ENCODE peak calls at places on chromosomes 7 and 10, in six cellular contexts. One of them, this sample, is unnamed.

GRCh38 chr7:158865462-158865922 is 9.1 kb downstream of the DYNC2I1 start:
- DNase-seq in H1: no peak
- DNase-seq in GM12891: no peak
- DNase-seq in GM12878: no peak
- DNase-seq in K562: peak
- DNase-seq in HepG2: peak
- DNase-seq in this sample: no peak

GRCh38 chr10:58152698-58153263 is 114.9 kb downstream of the IPMK start:
- DNase-seq in H1: peak
- DNase-seq in GM12891: no peak
- DNase-seq in GM12878: no peak
- DNase-seq in K562: peak
- DNase-seq in HepG2: peak
- DNase-seq in this sample: no peak

GRCh38 chr7:68146970-68147369 is 1150.3 kb downstream of the TYW1 start:
- DNase-seq in H1: no peak
- DNase-seq in GM12891: no peak
- DNase-seq in GM12878: no peak
- DNase-seq in K562: no peak
- DNase-seq in HepG2: no peak
- DNase-seq in this sample: no peak

GRCh38 chr7:33757050-33757449 is 148.3 kb upstream of the BMPER start:
- DNase-seq in H1: no peak
- DNase-seq in GM12891: no peak
- DNase-seq in GM12878: no peak
- DNase-seq in K562: no peak
- DNase-seq in HepG2: no peak
- DNase-seq in this sample: no peak

GRCh38 chr7:95766086-95766485 is 6.3 kb upstream of the DYNC1I1 start:
- DNase-seq in H1: no peak
- DNase-seq in GM12891: no peak
- DNase-seq in GM12878: no peak
- DNase-seq in K562: no peak
- DNase-seq in HepG2: no peak
- DNase-seq in this sample: no peak

GRCh38 chr7:23107781-23108180 is 2.2 kb downstream of the KLHL7 start:
- DNase-seq in H1: no peak
- DNase-seq in GM12891: no peak
- DNase-seq in GM12878: no peak
- DNase-seq in K562: no peak
- DNase-seq in HepG2: no peak
- DNase-seq in this sample: no peak

GRCh38 chr7:100444311-100445278 is 8.3 kb upstream of the PPP1R35 start:
- DNase-seq in H1: no peak
- DNase-seq in GM12891: no peak
- DNase-seq in GM12878: no peak
- DNase-seq in K562: peak
- DNase-seq in HepG2: peak
- DNase-seq in this sample: no peak

GRCh38 chr7:138720286-138720685 is 19.1 kb upstream of the SVOPL start:
- DNase-seq in H1: no peak
- DNase-seq in GM12891: no peak
- DNase-seq in GM12878: no peak
- DNase-seq in K562: no peak
- DNase-seq in HepG2: no peak
- DNase-seq in this sample: no peak

GRCh38 chr7:108261560-108262255 is 131.5 kb upstream of the LAMB4 start:
- DNase-seq in H1: no peak
- DNase-seq in GM12891: no peak
- DNase-seq in GM12878: no peak
- DNase-seq in K562: no peak
- DNase-seq in HepG2: no peak
- DNase-seq in this sample: no peak

GRCh38 chr7:40921589-40922315 is 781.1 kb downstream of the INHBA start:
- DNase-seq in H1: no peak
- DNase-seq in GM12891: no peak
- DNase-seq in GM12878: no peak
- DNase-seq in K562: no peak
- DNase-seq in HepG2: no peak
- DNase-seq in this sample: no peak

GRCh38 chr7:22444181-22444966 is 55.6 kb downstream of the STEAP1B start:
- DNase-seq in H1: no peak
- DNase-seq in GM12891: no peak
- DNase-seq in GM12878: no peak
- DNase-seq in K562: no peak
- DNase-seq in HepG2: peak
- DNase-seq in this sample: no peak

GRCh38 chr10:31320598-31321211 is 1.7 kb downstream of the ZEB1 start:
- DNase-seq in H1: no peak
- DNase-seq in GM12891: no peak
- DNase-seq in GM12878: no peak
- DNase-seq in K562: peak
- DNase-seq in HepG2: peak
- DNase-seq in this sample: peak

GRCh38 chr7:1022356-1022755 is 22.0 kb upstream of the GPR146 start:
- DNase-seq in H1: no peak
- DNase-seq in GM12891: no peak
- DNase-seq in GM12878: no peak
- DNase-seq in K562: no peak
- DNase-seq in HepG2: no peak
- DNase-seq in this sample: no peak

GRCh38 chr7:1021366-1021765 is 23.0 kb upstream of the GPR146 start:
- DNase-seq in H1: no peak
- DNase-seq in GM12891: no peak
- DNase-seq in GM12878: no peak
- DNase-seq in K562: no peak
- DNase-seq in HepG2: no peak
- DNase-seq in this sample: no peak

GRCh38 chr7:1019789-1020610 is 24.3 kb upstream of the GPR146 start:
- DNase-seq in H1: no peak
- DNase-seq in GM12891: no peak
- DNase-seq in GM12878: no peak
- DNase-seq in K562: no peak
- DNase-seq in HepG2: no peak
- DNase-seq in this sample: no peak

GRCh38 chr7:1021931-1022330 is 22.4 kb upstream of the GPR146 start:
- DNase-seq in H1: no peak
- DNase-seq in GM12891: no peak
- DNase-seq in GM12878: no peak
- DNase-seq in K562: no peak
- DNase-seq in HepG2: no peak
- DNase-seq in this sample: no peak

DNA sequence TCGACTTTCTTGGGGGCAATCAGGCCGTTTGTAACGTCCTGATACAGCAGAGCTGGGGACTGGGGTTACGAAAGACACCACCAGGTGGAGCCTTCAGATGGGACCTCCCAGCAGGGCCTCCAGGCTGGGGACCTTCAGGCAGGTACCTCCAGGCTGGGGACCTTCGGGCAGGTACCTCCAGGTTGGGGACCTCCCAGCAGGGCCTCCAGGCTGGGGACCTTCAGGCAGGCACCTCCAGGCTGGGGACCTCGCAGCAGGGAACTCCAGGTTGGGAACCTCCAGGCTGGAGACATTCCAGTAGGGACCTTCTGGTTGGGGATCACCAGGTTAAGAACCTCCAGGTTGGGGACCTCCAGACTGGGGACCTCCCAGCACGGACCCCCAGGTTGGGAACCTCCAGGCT is 23.5 kb upstream of the GPR146 start:
- DNase-seq in H1: no peak
- DNase-seq in GM12891: no peak
- DNase-seq in GM12878: no peak
- DNase-seq in K562: no peak
- DNase-seq in HepG2: no peak
- DNase-seq in this sample: no peak
- TF ChIP-seq TAF1 in H1: no peak
- TF ChIP-seq TAF1 in GM12891: no peak
- TF ChIP-seq TAF1 in GM12878: no peak
- TF ChIP-seq TAF1 in K562: no peak
- TF ChIP-seq TAF1 in HepG2: no peak
- TF ChIP-seq TAF1 in this sample: no peak

GRCh38 chr7:94394058-94394398 is 667 bp upstream of the COL1A2 start:
- DNase-seq in H1: no peak
- DNase-seq in GM12891: no peak
- DNase-seq in GM12878: no peak
- DNase-seq in K562: no peak
- DNase-seq in HepG2: no peak
- DNase-seq in this sample: no peak

GRCh38 chr7:94396044-94396443 is 1.3 kb downstream of the COL1A2 start:
- DNase-seq in H1: no peak
- DNase-seq in GM12891: no peak
- DNase-seq in GM12878: no peak
- DNase-seq in K562: peak
- DNase-seq in HepG2: no peak
- DNase-seq in this sample: no peak

GRCh38 chr7:94395141-94396041 is 696 bp downstream of the COL1A2 start:
- DNase-seq in H1: no peak
- DNase-seq in GM12891: peak
- DNase-seq in GM12878: peak
- DNase-seq in K562: peak
- DNase-seq in HepG2: peak
- DNase-seq in this sample: peak

GRCh38 chr7:94393251-94393758 is 1.4 kb upstream of the COL1A2 start:
- DNase-seq in H1: no peak
- DNase-seq in GM12891: no peak
- DNase-seq in GM12878: no peak
- DNase-seq in K562: no peak
- DNase-seq in HepG2: no peak
- DNase-seq in this sample: no peak

DNA sequence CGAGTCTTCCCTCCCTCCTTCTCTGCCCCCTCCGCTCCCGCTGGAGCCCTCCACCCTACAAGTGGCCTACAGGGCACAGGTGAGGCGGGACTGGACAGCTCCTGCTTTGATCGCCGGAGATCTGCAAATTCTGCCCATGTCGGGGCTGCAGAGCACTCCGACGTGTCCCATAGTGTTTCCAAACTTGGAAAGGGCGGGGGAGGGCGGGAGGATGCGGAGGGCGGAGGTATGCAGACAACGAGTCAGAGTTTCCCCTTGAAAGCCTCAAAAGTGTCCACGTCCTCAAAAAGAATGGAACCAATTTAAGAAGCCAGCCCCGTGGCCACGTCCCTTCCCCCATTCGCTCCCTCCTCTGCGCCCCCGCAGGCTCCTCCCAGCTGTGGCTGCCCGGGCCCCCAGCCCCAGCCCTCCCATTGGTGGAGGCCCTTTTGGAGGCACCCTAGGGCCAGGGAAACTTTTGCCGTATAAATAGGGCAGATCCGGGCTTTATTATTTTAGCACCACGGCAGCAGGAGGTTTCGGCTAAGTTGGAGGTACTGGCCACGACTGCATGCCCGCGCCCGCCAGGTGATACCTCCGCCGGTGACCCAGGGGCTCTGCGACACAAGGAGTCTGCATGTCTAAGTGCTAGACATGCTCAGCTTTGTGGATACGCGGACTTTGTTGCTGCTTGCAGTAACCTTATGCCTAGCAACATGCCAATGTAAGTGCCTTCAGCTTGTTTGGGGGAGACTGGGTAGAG is at the start of gene COL1A2:
- DNase-seq in H1: no peak
- DNase-seq in GM12891: no peak
- DNase-seq in GM12878: no peak
- DNase-seq in K562: peak
- DNase-seq in HepG2: no peak
- DNase-seq in this sample: no peak
- TF ChIP-seq POLR2A in H1: peak
- TF ChIP-seq POLR2A in GM12891: no peak
- TF ChIP-seq POLR2A in GM12878: no peak
- TF ChIP-seq POLR2A in K562: no peak
- TF ChIP-seq POLR2A in HepG2: no peak
- TF ChIP-seq POLR2A in this sample: no peak

DNA sequence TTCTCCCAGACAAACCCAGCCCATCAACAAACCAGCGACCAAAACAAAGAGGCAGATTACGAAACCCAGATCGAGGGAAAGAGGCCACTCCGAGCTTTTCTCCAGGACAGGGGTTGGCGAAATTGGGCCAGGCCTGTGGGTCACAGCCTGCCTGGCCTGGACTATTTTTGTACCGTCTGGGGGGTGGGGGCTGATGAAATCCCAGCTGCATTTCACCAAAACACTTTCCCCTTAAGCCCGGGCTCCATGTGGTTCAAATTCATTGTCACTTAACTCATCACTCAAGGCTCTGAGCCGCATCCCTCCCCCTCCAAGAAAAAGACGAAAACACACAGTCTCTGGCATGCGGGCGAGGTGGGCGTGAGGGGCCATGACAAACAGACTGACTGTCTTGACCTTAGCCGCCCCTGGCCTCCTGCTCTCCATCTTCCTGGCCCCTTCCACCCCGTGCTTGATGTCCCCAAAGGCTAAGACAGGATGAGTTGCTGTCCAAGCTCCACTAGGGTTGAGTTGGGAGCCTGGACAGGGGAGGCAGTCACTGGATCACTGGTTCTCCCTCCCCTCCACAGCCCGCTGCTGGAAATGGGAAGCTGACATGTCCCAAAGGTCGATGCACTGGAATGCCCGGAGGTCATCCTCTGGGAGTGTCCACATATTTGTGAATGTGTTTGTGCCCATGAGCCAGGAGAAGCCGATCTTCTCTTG is 19.2 kb downstream of the TMEM270 start:
- DNase-seq in H1: no peak
- DNase-seq in GM12891: no peak
- DNase-seq in GM12878: no peak
- DNase-seq in K562: no peak
- DNase-seq in HepG2: peak
- DNase-seq in this sample: no peak
- TF ChIP-seq TAF1 in H1: no peak
- TF ChIP-seq TAF1 in GM12891: no peak
- TF ChIP-seq TAF1 in GM12878: no peak
- TF ChIP-seq TAF1 in K562: no peak
- TF ChIP-seq TAF1 in HepG2: no peak
- TF ChIP-seq TAF1 in this sample: no peak

DNA sequence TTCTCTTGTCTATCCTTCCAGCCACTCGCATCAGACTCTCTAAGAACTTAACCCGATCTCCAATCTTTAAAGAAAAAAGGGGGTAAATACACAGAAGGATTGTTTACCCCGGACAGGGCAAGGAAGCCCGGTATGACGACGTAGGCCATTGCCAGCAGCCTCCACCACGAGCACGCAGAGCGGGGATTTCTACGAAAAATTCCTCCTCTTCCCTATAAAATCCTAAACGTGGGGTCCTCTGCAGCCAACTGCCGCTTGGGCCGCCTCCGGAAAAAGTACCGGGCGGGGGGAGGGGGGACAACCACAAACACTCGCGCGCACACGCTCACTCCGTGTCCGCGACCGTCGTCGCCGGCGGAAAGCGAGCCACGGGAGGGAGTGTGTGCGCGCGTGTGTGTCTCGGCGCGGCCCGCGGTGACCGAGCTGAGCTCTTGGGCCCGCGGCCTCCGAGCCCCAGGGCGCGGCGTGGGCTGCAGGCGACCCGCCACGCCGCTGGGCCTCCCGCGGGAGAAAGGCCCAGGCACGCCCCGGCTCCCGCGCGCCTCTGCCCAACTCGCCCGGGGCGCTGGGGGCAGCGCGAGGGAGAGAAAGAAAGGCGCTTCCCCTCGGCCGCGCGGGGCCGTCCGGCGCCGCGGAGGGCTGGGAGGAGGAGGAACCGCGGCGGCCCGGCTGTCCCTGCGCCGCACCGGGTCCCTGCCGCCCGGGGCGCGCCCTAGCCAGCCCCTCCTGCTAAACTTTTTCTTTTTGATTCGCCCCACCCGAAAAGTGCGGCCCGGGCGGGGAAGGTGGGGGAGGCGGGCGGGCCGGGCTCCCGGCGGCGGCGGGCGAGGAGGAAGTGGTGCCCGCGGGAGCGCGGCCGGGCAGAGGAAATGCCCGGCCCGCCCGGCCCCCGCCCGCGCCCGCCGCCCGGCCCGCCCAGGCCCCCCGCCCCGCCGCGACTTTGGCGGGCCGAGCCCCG is 1.6 kb downstream of the CTBP2 start:
- DNase-seq in H1: no peak
- DNase-seq in GM12891: no peak
- DNase-seq in GM12878: no peak
- DNase-seq in K562: peak
- DNase-seq in HepG2: no peak
- DNase-seq in this sample: no peak
- TF ChIP-seq POLR2A in H1: peak
- TF ChIP-seq POLR2A in GM12891: no peak
- TF ChIP-seq POLR2A in GM12878: no peak
- TF ChIP-seq POLR2A in K562: peak
- TF ChIP-seq POLR2A in HepG2: no peak
- TF ChIP-seq POLR2A in this sample: no peak

This sample was measured in GM12892.